ENCODE peak calls at places on chromosomes 3 and 15, in four cellular contexts. C is mesenchymal stem cell, B is HTR-8/SVneo, J is naive B cell. E is an unnamed sample.

GRCh38 chr15:44735482-44736260 is 657 bp upstream of the TRIM69 start:
- DNase-seq in C (peak), B (no peak), J (no peak), E (no peak)

GRCh38 chr15:69403611-69404010 is 10.5 kb upstream of the KIF23 start:
- DNase-seq in C (peak), B (peak), J (no peak), E (no peak)

GRCh38 chr15:64455951-64456350 is 4.4 kb upstream of the ZNF609 start:
- DNase-seq in C (no peak), B (no peak), J (peak), E (peak)

GRCh38 chr3:50876947-50877346 is 202.2 kb downstream of the DOCK3 start:
- DNase-seq in C (no peak), B (no peak), J (no peak), E (no peak)

GRCh38 chr15:42891569-42891968 is 29.0 kb downstream of the TTBK2 start:
- DNase-seq in C (no peak), B (no peak), J (no peak), E (peak)

GRCh38 chr3:120331071-120331470 is 18.1 kb downstream of the LRRC58 start:
- DNase-seq in C (no peak), B (no peak), J (no peak), E (no peak)

GRCh38 chr3:98012974-98013373 is 22.1 kb downstream of the GABRR3 start:
- DNase-seq in C (peak), B (no peak), J (no peak), E (no peak)

GRCh38 chr15:89680282-89680873 is 1.2 kb upstream of the PLIN1 start:
- DNase-seq in C (no peak), B (no peak), J (no peak), E (peak)

GRCh38 chr3:4979401-4980228 is at the start of gene BHLHE40:
- DNase-seq in C (no peak), B (no peak), J (peak), E (peak)

GRCh38 chr3:42830437-42831320 is 21.4 kb downstream of the ACKR2 start:
- DNase-seq in C (peak), B (no peak), J (no peak), E (no peak)

GRCh38 chr15:26877842-26878241 is 11.0 kb downstream of the GABRA5 start:
- DNase-seq in C (no peak), B (no peak), J (no peak), E (no peak)

GRCh38 chr15:60353245-60353940 is 44.4 kb downstream of the ANXA2 start:
- DNase-seq in C (peak), B (no peak), J (no peak), E (no peak)

GRCh38 chr3:188947983-188948657 is 223.7 kb upstream of the TPRG1 start:
- DNase-seq in C (peak), B (peak), J (no peak), E (peak)

GRCh38 chr3:31962801-31963205 is 18.3 kb downstream of the OSBPL10 start:
- DNase-seq in C (peak), B (no peak), J (no peak), E (peak)

GRCh38 chr3:51400169-51400568 is 9.1 kb downstream of the RBM15B start:
- DNase-seq in C (no peak), B (no peak), J (no peak), E (no peak)

GRCh38 chr15:67762610-67763368 is 62.5 kb upstream of the SKOR1 start:
- DNase-seq in C (no peak), B (no peak), J (peak), E (no peak)

GRCh38 chr3:37712918-37713819 is 148.5 kb upstream of the CTDSPL start:
- DNase-seq in C (peak), B (peak), J (no peak), E (peak)

GRCh38 chr15:71532994-71533393 is 277.4 kb upstream of the NR2E3 start:
- DNase-seq in C (no peak), B (peak), J (no peak), E (no peak)

GRCh38 chr3:109154989-109155388 is 18.5 kb downstream of the C3orf85 start:
- DNase-seq in C (peak), B (no peak), J (no peak), E (no peak)

GRCh38 chr3:54426431-54426830 is 304.1 kb downstream of the CACNA2D3 start:
- DNase-seq in C (no peak), B (no peak), J (no peak), E (no peak)

GRCh38 chr3:52231502-52232278 is 6.2 kb upstream of the TLR9 start:
- DNase-seq in C (peak), B (no peak), J (peak), E (peak)

GRCh38 chr3:149245738-149246451 is 24.3 kb upstream of the CP start:
- DNase-seq in C (peak), B (peak), J (peak), E (peak)